ENCODE peak calls at places on chromosomes 16 and 17, in eight cellular contexts. One of them, this sample, is unnamed.
A peak's percentile ranks its signal among the peaks of the same experiment; 100 is the strongest.

GRCh38 chr17:39903158-39903884 is 15.1 kb downstream of the GSDMB start:
- DNase-seq in K562: peak; percentile 82
- DNase-seq in HCT116: no peak
- DNase-seq in chondrocyte: no peak
- DNase-seq in kidney epithelial cell: no peak
- DNase-seq in endothelial cell: no peak
- DNase-seq in A549: no peak
- DNase-seq in heart right ventricle: no peak
- DNase-seq in this sample: no peak

GRCh38 chr16:65722429-65722828 is 600.6 kb upstream of the CDH11 start:
- DNase-seq in chondrocyte: no peak
- DNase-seq in K562: no peak
- DNase-seq in HCT116: no peak
- DNase-seq in kidney epithelial cell: no peak
- DNase-seq in endothelial cell: no peak
- DNase-seq in heart right ventricle: no peak
- DNase-seq in A549: no peak
- DNase-seq in this sample: no peak

GRCh38 chr17:40063034-40063765 is 435 bp downstream of the THRA start:
- DNase-seq in A549: no peak
- DNase-seq in HCT116: no peak
- DNase-seq in K562: peak; percentile 58
- DNase-seq in heart right ventricle: no peak
- DNase-seq in kidney epithelial cell: no peak
- DNase-seq in endothelial cell: peak; percentile 40
- DNase-seq in chondrocyte: no peak
- DNase-seq in this sample: peak; percentile 69

GRCh38 chr16:9677301-9677653 is 505.0 kb downstream of the GRIN2A start:
- DNase-seq in chondrocyte: no peak
- DNase-seq in kidney epithelial cell: no peak
- DNase-seq in heart right ventricle: no peak
- DNase-seq in endothelial cell: no peak
- DNase-seq in HCT116: no peak
- DNase-seq in A549: no peak
- DNase-seq in K562: no peak
- DNase-seq in this sample: no peak

GRCh38 chr17:18039535-18040286 is 503 bp downstream of the GID4 start:
- DNase-seq in K562: peak; percentile 44
- DNase-seq in heart right ventricle: no peak
- DNase-seq in endothelial cell: peak; percentile 38
- DNase-seq in HCT116: no peak
- DNase-seq in chondrocyte: no peak
- DNase-seq in kidney epithelial cell: no peak
- DNase-seq in A549: peak; percentile 36
- DNase-seq in this sample: no peak

GRCh38 chr17:48628641-48629410 is 2.7 kb upstream of the HOXB9 start:
- DNase-seq in HCT116: no peak
- DNase-seq in endothelial cell: no peak
- DNase-seq in chondrocyte: no peak
- DNase-seq in A549: no peak
- DNase-seq in heart right ventricle: no peak
- DNase-seq in kidney epithelial cell: no peak
- DNase-seq in K562: peak; percentile 62
- DNase-seq in this sample: peak; percentile 19

GRCh38 chr16:80418772-80419355 is 121.9 kb upstream of the DYNLRB2 start:
- DNase-seq in A549: no peak
- DNase-seq in endothelial cell: no peak
- DNase-seq in heart right ventricle: no peak
- DNase-seq in HCT116: no peak
- DNase-seq in K562: no peak
- DNase-seq in kidney epithelial cell: no peak
- DNase-seq in chondrocyte: no peak
- DNase-seq in this sample: no peak

GRCh38 chr17:67492251-67492740 is 115.2 kb downstream of the PITPNC1 start:
- DNase-seq in heart right ventricle: no peak
- DNase-seq in A549: no peak
- DNase-seq in K562: no peak
- DNase-seq in endothelial cell: no peak
- DNase-seq in HCT116: no peak
- DNase-seq in kidney epithelial cell: no peak
- DNase-seq in chondrocyte: no peak
- DNase-seq in this sample: no peak

GRCh38 chr17:349666-350065 is 2.9 kb downstream of the RPH3AL start:
- DNase-seq in K562: no peak
- DNase-seq in heart right ventricle: no peak
- DNase-seq in endothelial cell: no peak
- DNase-seq in A549: no peak
- DNase-seq in HCT116: no peak
- DNase-seq in chondrocyte: no peak
- DNase-seq in kidney epithelial cell: no peak
- DNase-seq in this sample: no peak

GRCh38 chr17:47685556-47686275 is 8.2 kb upstream of the TBKBP1 start:
- DNase-seq in K562: no peak
- DNase-seq in kidney epithelial cell: no peak
- DNase-seq in chondrocyte: no peak
- DNase-seq in A549: no peak
- DNase-seq in HCT116: no peak
- DNase-seq in endothelial cell: no peak
- DNase-seq in heart right ventricle: no peak
- DNase-seq in this sample: no peak

GRCh38 chr17:48595107-48595999 is 1.8 kb upstream of the HOXB5 start:
- DNase-seq in endothelial cell: no peak
- DNase-seq in A549: no peak
- DNase-seq in heart right ventricle: no peak
- DNase-seq in chondrocyte: no peak
- DNase-seq in HCT116: no peak
- DNase-seq in K562: no peak
- DNase-seq in kidney epithelial cell: no peak
- DNase-seq in this sample: peak; percentile 54

GRCh38 chr16:72282338-72282737 is 110.4 kb upstream of the PMFBP1 start:
- DNase-seq in HCT116: no peak
- DNase-seq in A549: no peak
- DNase-seq in endothelial cell: no peak
- DNase-seq in K562: no peak
- DNase-seq in chondrocyte: no peak
- DNase-seq in heart right ventricle: no peak
- DNase-seq in kidney epithelial cell: no peak
- DNase-seq in this sample: no peak

GRCh38 chr17:62705781-62706597 is 78.5 kb downstream of the MRC2 start:
- DNase-seq in endothelial cell: no peak
- DNase-seq in chondrocyte: no peak
- DNase-seq in A549: no peak
- DNase-seq in HCT116: no peak
- DNase-seq in K562: no peak
- DNase-seq in heart right ventricle: peak; percentile 49
- DNase-seq in kidney epithelial cell: no peak
- DNase-seq in this sample: no peak

GRCh38 chr17:29836643-29837042 is 93.4 kb downstream of the SSH2 start:
- DNase-seq in A549: no peak
- DNase-seq in K562: no peak
- DNase-seq in kidney epithelial cell: no peak
- DNase-seq in heart right ventricle: no peak
- DNase-seq in endothelial cell: no peak
- DNase-seq in chondrocyte: no peak
- DNase-seq in HCT116: no peak
- DNase-seq in this sample: no peak

GRCh38 chr17:71440513-71440912 is 680.3 kb upstream of the SOX9 start:
- DNase-seq in heart right ventricle: no peak
- DNase-seq in HCT116: no peak
- DNase-seq in endothelial cell: no peak
- DNase-seq in chondrocyte: no peak
- DNase-seq in kidney epithelial cell: no peak
- DNase-seq in A549: no peak
- DNase-seq in K562: no peak
- DNase-seq in this sample: no peak

GRCh38 chr17:8300629-8301242 is 5.5 kb upstream of the SLC25A35 start:
- DNase-seq in A549: peak; percentile 94
- DNase-seq in heart right ventricle: peak; percentile 38
- DNase-seq in kidney epithelial cell: no peak
- DNase-seq in K562: peak; percentile 73
- DNase-seq in endothelial cell: peak; percentile 44
- DNase-seq in HCT116: peak; percentile 62
- DNase-seq in chondrocyte: no peak
- DNase-seq in this sample: peak; percentile 58

GRCh38 chr16:1884155-1884760 is 12.3 kb upstream of the MEIOB start:
- DNase-seq in A549: peak; percentile 72
- DNase-seq in K562: peak; percentile 50
- DNase-seq in chondrocyte: no peak
- DNase-seq in HCT116: peak; percentile 48
- DNase-seq in heart right ventricle: no peak
- DNase-seq in kidney epithelial cell: no peak
- DNase-seq in endothelial cell: no peak
- DNase-seq in this sample: no peak

GRCh38 chr16:2053211-2053610 is 5.4 kb downstream of the TSC2 start:
- DNase-seq in A549: no peak
- DNase-seq in chondrocyte: no peak
- DNase-seq in endothelial cell: no peak
- DNase-seq in heart right ventricle: no peak
- DNase-seq in K562: no peak
- DNase-seq in HCT116: no peak
- DNase-seq in kidney epithelial cell: no peak
- DNase-seq in this sample: no peak

GRCh38 chr16:84881702-84882521 is 62.1 kb downstream of the CRISPLD2 start:
- DNase-seq in heart right ventricle: peak; percentile 31
- DNase-seq in K562: peak; percentile 89
- DNase-seq in endothelial cell: no peak
- DNase-seq in A549: peak; percentile 61
- DNase-seq in kidney epithelial cell: peak; percentile 66
- DNase-seq in HCT116: no peak
- DNase-seq in chondrocyte: no peak
- DNase-seq in this sample: no peak

GRCh38 chr17:10739341-10739905 is 9.6 kb upstream of the TMEM220 start:
- DNase-seq in endothelial cell: no peak
- DNase-seq in K562: no peak
- DNase-seq in kidney epithelial cell: no peak
- DNase-seq in A549: no peak
- DNase-seq in HCT116: no peak
- DNase-seq in chondrocyte: no peak
- DNase-seq in heart right ventricle: no peak
- DNase-seq in this sample: no peak

GRCh38 chr16:66036775-66037715 is 329.4 kb upstream of the CDH5 start:
- DNase-seq in K562: no peak
- DNase-seq in heart right ventricle: no peak
- DNase-seq in kidney epithelial cell: no peak
- DNase-seq in A549: no peak
- DNase-seq in chondrocyte: no peak
- DNase-seq in endothelial cell: no peak
- DNase-seq in HCT116: no peak
- DNase-seq in this sample: no peak

GRCh38 chr16:50769-51591 is 2.4 kb downstream of the POLR3K start:
- DNase-seq in HCT116: no peak
- DNase-seq in heart right ventricle: no peak
- DNase-seq in A549: no peak
- DNase-seq in K562: no peak
- DNase-seq in kidney epithelial cell: no peak
- DNase-seq in endothelial cell: no peak
- DNase-seq in chondrocyte: no peak
- DNase-seq in this sample: no peak

GRCh38 chr17:7279453-7279852 is 2.1 kb upstream of the SLC2A4 start:
- DNase-seq in A549: no peak
- DNase-seq in heart right ventricle: no peak
- DNase-seq in HCT116: no peak
- DNase-seq in endothelial cell: no peak
- DNase-seq in kidney epithelial cell: no peak
- DNase-seq in chondrocyte: no peak
- DNase-seq in K562: no peak
- DNase-seq in this sample: no peak

GRCh38 chr16:54937673-54938350 is 7.1 kb downstream of the IRX5 start:
- DNase-seq in kidney epithelial cell: no peak
- DNase-seq in endothelial cell: no peak
- DNase-seq in heart right ventricle: no peak
- DNase-seq in HCT116: no peak
- DNase-seq in chondrocyte: peak; percentile 72
- DNase-seq in A549: no peak
- DNase-seq in K562: no peak
- DNase-seq in this sample: peak; percentile 21
- TF ChIP-seq CTCF in kidney epithelial cell: no peak
- TF ChIP-seq CTCF in endothelial cell: peak; percentile 33
- TF ChIP-seq CTCF in heart right ventricle: no peak
- TF ChIP-seq CTCF in HCT116: no peak
- TF ChIP-seq CTCF in chondrocyte: peak; percentile 63
- TF ChIP-seq CTCF in A549: peak; percentile 11
- TF ChIP-seq CTCF in K562: no peak
- TF ChIP-seq CTCF in this sample: no peak

GRCh38 chr16:57299719-57300386 is 15.4 kb upstream of the PLLP start:
- DNase-seq in kidney epithelial cell: peak; percentile 76
- DNase-seq in chondrocyte: peak; percentile 85
- DNase-seq in A549: peak; percentile 97
- DNase-seq in endothelial cell: peak; percentile 84
- DNase-seq in heart right ventricle: peak; percentile 93
- DNase-seq in HCT116: peak; percentile 90
- DNase-seq in K562: peak; percentile 93
- DNase-seq in this sample: peak; percentile 87
- TF ChIP-seq CTCF in kidney epithelial cell: no peak
- TF ChIP-seq CTCF in chondrocyte: peak; percentile 67
- TF ChIP-seq CTCF in A549: no peak
- TF ChIP-seq CTCF in endothelial cell: peak; percentile 37
- TF ChIP-seq CTCF in heart right ventricle: peak; percentile 16
- TF ChIP-seq CTCF in HCT116: peak; percentile 9
- TF ChIP-seq CTCF in K562: no peak
- TF ChIP-seq CTCF in this sample: peak; percentile 20

DNA sequence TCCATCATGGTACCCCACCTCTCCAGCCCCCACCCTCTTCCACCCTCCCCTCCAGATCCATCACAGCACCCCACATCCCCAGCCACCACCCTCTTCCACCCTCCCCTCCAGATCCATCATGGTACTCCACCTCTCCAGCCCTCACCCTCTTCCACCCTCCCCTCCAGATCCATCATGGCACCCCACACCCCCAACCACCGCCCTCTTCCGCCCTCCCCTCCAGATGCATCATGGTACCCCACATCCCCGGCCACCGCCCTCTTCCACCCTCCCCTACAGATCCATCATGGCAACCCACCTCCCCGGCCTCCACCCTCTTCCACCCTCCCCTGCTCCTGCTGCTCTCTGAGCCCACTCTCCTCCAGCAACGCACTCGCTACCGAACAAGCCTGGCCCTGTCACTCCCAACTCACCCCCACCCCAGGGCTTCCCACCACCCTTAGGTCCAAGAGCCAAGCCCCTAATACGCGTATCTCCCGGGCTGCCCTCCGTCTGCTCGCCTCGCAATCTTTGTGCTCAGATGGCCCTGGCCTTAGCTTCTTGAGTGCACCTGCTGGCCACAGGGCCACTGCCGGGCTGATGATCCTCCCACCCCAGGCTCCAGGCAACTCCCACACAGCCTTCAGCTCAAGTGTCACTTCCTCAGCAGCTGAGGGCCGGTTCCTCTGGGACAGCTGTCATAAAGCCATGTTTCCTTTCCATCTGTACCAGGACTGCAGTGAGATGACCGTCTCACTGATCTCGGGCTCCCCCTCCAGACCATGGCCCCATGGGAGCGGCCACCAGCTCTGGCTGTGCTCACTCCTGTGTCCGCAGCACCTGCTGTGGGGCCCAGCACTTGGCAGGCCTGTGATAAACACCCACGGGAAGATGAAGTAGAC is 25.5 kb downstream of the KDM8 start:
- DNase-seq in K562: peak; percentile 57
- DNase-seq in heart right ventricle: peak; percentile 73
- DNase-seq in HCT116: no peak
- DNase-seq in chondrocyte: peak; percentile 75
- DNase-seq in A549: no peak
- DNase-seq in kidney epithelial cell: no peak
- DNase-seq in endothelial cell: peak; percentile 14
- DNase-seq in this sample: peak; percentile 66
- TF ChIP-seq CTCF in K562: peak; percentile 11
- TF ChIP-seq CTCF in heart right ventricle: no peak
- TF ChIP-seq CTCF in HCT116: no peak
- TF ChIP-seq CTCF in chondrocyte: no peak
- TF ChIP-seq CTCF in A549: no peak
- TF ChIP-seq CTCF in kidney epithelial cell: no peak
- TF ChIP-seq CTCF in endothelial cell: no peak
- TF ChIP-seq CTCF in this sample: no peak

GRCh38 chr16:49382916-49383315 is 9.3 kb downstream of the C16orf78 start:
- DNase-seq in chondrocyte: no peak
- DNase-seq in kidney epithelial cell: no peak
- DNase-seq in HCT116: peak; percentile 29
- DNase-seq in K562: peak; percentile 16
- DNase-seq in endothelial cell: peak; percentile 23
- DNase-seq in A549: no peak
- DNase-seq in heart right ventricle: no peak
- DNase-seq in this sample: no peak
- TF ChIP-seq CTCF in chondrocyte: no peak
- TF ChIP-seq CTCF in kidney epithelial cell: no peak
- TF ChIP-seq CTCF in HCT116: peak; percentile 63
- TF ChIP-seq CTCF in K562: peak; percentile 36
- TF ChIP-seq CTCF in endothelial cell: no peak
- TF ChIP-seq CTCF in A549: no peak
- TF ChIP-seq CTCF in heart right ventricle: no peak
- TF ChIP-seq CTCF in this sample: peak; percentile 13

This sample was measured in nephron progenitor cell.